ENCODE peak calls at places on chromosomes 5 and 9, in nine cellular contexts. S is NCI-H1092 treated with DMSO at 0.1 percent for 48 hours, E is adipocyte, F is adrenal gland, C is KBM-7, Q is fibroblast of the aortic adventitia, U is psoas muscle, K is uterus, B is mesenteric fat pad. I is an unnamed sample.

GRCh38 chr5:39194466-39195136 is 24.8 kb downstream of the FYB1 start:
- DNase-seq in S (no peak), K (no peak), B (no peak), Q (peak), F (no peak), C (peak), U (peak), E (peak), I (peak)

GRCh38 chr9:137875354-137875753 is 2.2 kb upstream of the CACNA1B start:
- DNase-seq in E (no peak), B (no peak), F (no peak), C (no peak), U (no peak), Q (no peak), K (no peak), S (no peak), I (no peak)

GRCh38 chr9:127283917-127284316 is 19.3 kb downstream of the GARNL3 start:
- DNase-seq in K (peak), S (no peak), B (no peak), Q (peak), E (peak), F (peak), U (peak), C (no peak), I (peak)

GRCh38 chr9:133605856-133606721 is 3.1 kb downstream of the FAM163B start:
- DNase-seq in F (no peak), Q (no peak), U (no peak), K (no peak), C (no peak), S (peak), B (no peak), E (no peak), I (no peak)

GRCh38 chr9:131122158-131122557 is 3.2 kb upstream of the NUP214 start:
- DNase-seq in F (no peak), S (no peak), Q (no peak), U (no peak), K (no peak), C (no peak), B (peak), E (no peak), I (no peak)

GRCh38 chr5:8386889-8387288 is 517.9 kb downstream of the MTRR start:
- DNase-seq in B (no peak), E (no peak), K (no peak), C (no peak), Q (no peak), F (no peak), S (no peak), U (no peak), I (no peak)

GRCh38 chr5:41636605-41637004 is 126.2 kb upstream of the PLCXD3 start:
- DNase-seq in C (peak), F (no peak), Q (peak), B (no peak), S (peak), E (peak), K (no peak), U (no peak), I (no peak)

GRCh38 chr5:41869739-41870620 is at the start of gene OXCT1:
- DNase-seq in S (peak), F (peak), K (peak), U (peak), B (peak), C (peak), Q (peak), E (peak), I (peak)

GRCh38 chr5:10286552-10287227 is 21.0 kb downstream of the CMBL start:
- DNase-seq in C (no peak), S (no peak), U (peak), B (peak), K (no peak), F (peak), Q (peak), E (no peak), I (no peak)